ENCODE peak calls at places on chromosomes 7 and 10, in six cellular contexts. One of them, this sample, is unnamed.

GRCh38 chr7:73622909-73623797 is 1.2 kb downstream of the MLXIPL start:
- DNase-seq in H9: peak
- DNase-seq in H1: peak
- DNase-seq in mesenchymal stem cell: no peak
- DNase-seq in IMR-90: no peak
- DNase-seq in neuronal stem cell: no peak
- DNase-seq in this sample: no peak

GRCh38 chr10:110304394-110304779 is 333 bp downstream of the SMNDC1 start:
- DNase-seq in H9: no peak
- DNase-seq in H1: no peak
- DNase-seq in mesenchymal stem cell: no peak
- DNase-seq in IMR-90: no peak
- DNase-seq in neuronal stem cell: no peak
- DNase-seq in this sample: peak

GRCh38 chr10:1610986-1611770 is 126.1 kb downstream of the ADARB2 start:
- DNase-seq in H9: peak
- DNase-seq in H1: no peak
- DNase-seq in mesenchymal stem cell: no peak
- DNase-seq in IMR-90: no peak
- DNase-seq in neuronal stem cell: no peak
- DNase-seq in this sample: no peak

GRCh38 chr7:129443612-129444011 is 9.4 kb downstream of the STRIP2 start:
- DNase-seq in H9: no peak
- DNase-seq in H1: no peak
- DNase-seq in mesenchymal stem cell: no peak
- DNase-seq in IMR-90: no peak
- DNase-seq in neuronal stem cell: no peak
- DNase-seq in this sample: no peak

GRCh38 chr10:126458453-126458852 is 70.2 kb upstream of the ADAM12 start:
- DNase-seq in H9: no peak
- DNase-seq in H1: no peak
- DNase-seq in mesenchymal stem cell: peak
- DNase-seq in IMR-90: peak
- DNase-seq in neuronal stem cell: no peak
- DNase-seq in this sample: no peak

GRCh38 chr7:32586291-32587221 is 91.3 kb downstream of the AVL9 start:
- DNase-seq in H9: no peak
- DNase-seq in H1: no peak
- DNase-seq in mesenchymal stem cell: peak
- DNase-seq in IMR-90: peak
- DNase-seq in neuronal stem cell: no peak
- DNase-seq in this sample: no peak

GRCh38 chr7:3998060-3998459 is 684.0 kb upstream of the FOXK1 start:
- DNase-seq in H9: no peak
- DNase-seq in H1: no peak
- DNase-seq in mesenchymal stem cell: no peak
- DNase-seq in IMR-90: peak
- DNase-seq in neuronal stem cell: no peak
- DNase-seq in this sample: no peak

GRCh38 chr10:7471720-7472367 is 61.0 kb upstream of the SFMBT2 start:
- DNase-seq in H9: no peak
- DNase-seq in H1: no peak
- DNase-seq in mesenchymal stem cell: no peak
- DNase-seq in IMR-90: no peak
- DNase-seq in neuronal stem cell: no peak
- DNase-seq in this sample: no peak

GRCh38 chr10:68796609-68797008 is 30.7 kb upstream of the STOX1 start:
- DNase-seq in H9: no peak
- DNase-seq in H1: no peak
- DNase-seq in mesenchymal stem cell: no peak
- DNase-seq in IMR-90: peak
- DNase-seq in neuronal stem cell: no peak
- DNase-seq in this sample: peak

GRCh38 chr10:19302117-19302516 is 253.5 kb downstream of the MALRD1 start:
- DNase-seq in H9: no peak
- DNase-seq in H1: no peak
- DNase-seq in mesenchymal stem cell: no peak
- DNase-seq in IMR-90: peak
- DNase-seq in neuronal stem cell: no peak
- DNase-seq in this sample: no peak

GRCh38 chr7:67377939-67378862 is 381.6 kb downstream of the TYW1 start:
- DNase-seq in H9: peak
- DNase-seq in H1: peak
- DNase-seq in mesenchymal stem cell: peak
- DNase-seq in IMR-90: peak
- DNase-seq in neuronal stem cell: peak
- DNase-seq in this sample: peak

GRCh38 chr7:3559178-3559765 is 258.2 kb downstream of the SDK1 start:
- DNase-seq in H9: no peak
- DNase-seq in H1: no peak
- DNase-seq in mesenchymal stem cell: peak
- DNase-seq in IMR-90: peak
- DNase-seq in neuronal stem cell: no peak
- DNase-seq in this sample: no peak

GRCh38 chr7:68684246-68684850 is 913.9 kb upstream of the AUTS2 start:
- DNase-seq in H9: no peak
- DNase-seq in H1: no peak
- DNase-seq in mesenchymal stem cell: no peak
- DNase-seq in IMR-90: peak
- DNase-seq in neuronal stem cell: peak
- DNase-seq in this sample: no peak

DNA sequence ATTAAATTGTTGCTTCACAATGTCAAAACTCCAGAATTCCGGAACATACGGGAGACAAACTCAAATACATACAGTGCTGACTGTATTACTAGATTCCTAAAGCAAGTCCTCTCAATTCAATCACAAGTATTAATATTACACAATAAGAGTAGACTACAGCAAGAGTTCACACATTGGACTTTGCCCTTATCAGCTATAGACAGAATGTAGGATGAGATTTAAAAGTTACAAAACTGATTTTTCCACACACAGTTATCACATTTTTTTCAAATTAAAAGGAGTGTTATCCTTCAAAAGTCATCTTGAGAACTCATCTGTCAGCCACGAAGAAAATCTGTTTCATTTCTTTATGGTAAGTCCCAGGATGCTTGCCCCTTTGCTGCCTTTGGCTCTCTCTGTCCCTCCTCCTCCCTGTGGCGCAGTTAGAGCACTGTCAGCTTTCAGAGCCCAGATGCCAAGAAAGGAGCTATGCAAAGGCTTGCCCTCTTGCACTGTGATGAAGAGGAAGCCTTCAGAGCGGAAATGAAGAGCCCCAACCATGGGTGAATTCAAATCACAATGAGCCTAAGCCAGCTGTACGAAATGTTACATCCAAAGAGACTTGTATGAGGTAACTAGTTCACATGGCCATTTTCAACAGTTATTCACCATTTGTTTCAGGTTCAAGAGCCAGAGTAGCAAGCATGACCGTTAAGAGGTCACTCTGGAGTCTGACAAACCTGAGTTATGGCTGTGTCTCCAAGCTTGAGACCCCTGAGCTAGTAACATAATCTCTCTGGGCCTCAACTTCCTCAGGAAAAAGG is 10.7 kb downstream of the NCOA4 start:
- DNase-seq in H9: no peak
- DNase-seq in H1: no peak
- DNase-seq in mesenchymal stem cell: peak
- DNase-seq in IMR-90: no peak
- DNase-seq in neuronal stem cell: no peak
- DNase-seq in this sample: peak
- H3K9ac ChIP-seq in H9: no peak
- H3K9ac ChIP-seq in H1: no peak
- H3K9ac ChIP-seq in mesenchymal stem cell: no peak
- H3K9ac ChIP-seq in IMR-90: no peak
- H3K9ac ChIP-seq in neuronal stem cell: no peak
- H3K9ac ChIP-seq in this sample: no peak

GRCh38 chr7:149815661-149816266 is 22.4 kb upstream of the ZNF862 start:
- DNase-seq in H9: no peak
- DNase-seq in H1: no peak
- DNase-seq in mesenchymal stem cell: no peak
- DNase-seq in IMR-90: no peak
- DNase-seq in neuronal stem cell: no peak
- DNase-seq in this sample: no peak
- H3K23ac ChIP-seq in H9: no peak
- H3K23ac ChIP-seq in H1: no peak
- H3K23ac ChIP-seq in mesenchymal stem cell: no peak
- H3K23ac ChIP-seq in IMR-90: no peak
- H3K23ac ChIP-seq in neuronal stem cell: peak
- H3K23ac ChIP-seq in this sample: no peak

GRCh38 chr10:74928742-74929191 is 102.4 kb downstream of the KAT6B start:
- DNase-seq in H9: no peak
- DNase-seq in H1: no peak
- DNase-seq in mesenchymal stem cell: peak
- DNase-seq in IMR-90: peak
- DNase-seq in neuronal stem cell: no peak
- DNase-seq in this sample: no peak

GRCh38 chr10:74929197-74929596 is 102.8 kb downstream of the KAT6B start:
- DNase-seq in H9: no peak
- DNase-seq in H1: no peak
- DNase-seq in mesenchymal stem cell: peak
- DNase-seq in IMR-90: peak
- DNase-seq in neuronal stem cell: no peak
- DNase-seq in this sample: no peak

GRCh38 chr10:74925716-74926115 is 99.3 kb downstream of the KAT6B start:
- DNase-seq in H9: no peak
- DNase-seq in H1: no peak
- DNase-seq in mesenchymal stem cell: no peak
- DNase-seq in IMR-90: no peak
- DNase-seq in neuronal stem cell: no peak
- DNase-seq in this sample: no peak

GRCh38 chr10:74926791-74927585 is 100.6 kb downstream of the KAT6B start:
- DNase-seq in H9: no peak
- DNase-seq in H1: no peak
- DNase-seq in mesenchymal stem cell: no peak
- DNase-seq in IMR-90: no peak
- DNase-seq in neuronal stem cell: no peak
- DNase-seq in this sample: no peak

DNA sequence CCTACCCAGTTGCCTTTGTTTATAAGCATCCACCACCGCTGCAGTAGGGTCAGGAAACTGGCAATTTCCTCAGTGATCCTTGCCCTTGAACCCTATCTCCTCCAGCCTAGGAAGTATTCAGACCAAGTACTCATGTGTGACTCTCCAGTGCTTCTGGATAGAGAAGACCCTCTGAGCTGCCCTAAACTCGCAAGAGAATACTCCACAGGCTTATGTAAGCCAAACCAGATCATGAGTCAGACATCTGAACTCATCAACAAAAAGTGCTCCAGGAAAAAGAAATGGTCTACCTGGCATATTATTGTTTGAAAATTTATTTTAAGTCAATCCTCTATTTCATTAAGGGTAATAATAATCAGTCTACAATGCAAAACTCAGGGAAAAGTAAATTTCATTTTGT is 101.3 kb downstream of the KAT6B start:
- DNase-seq in H9: no peak
- DNase-seq in H1: no peak
- DNase-seq in mesenchymal stem cell: peak
- DNase-seq in IMR-90: peak
- DNase-seq in neuronal stem cell: no peak
- DNase-seq in this sample: no peak
- H4K91ac ChIP-seq in H9: no peak
- H4K91ac ChIP-seq in H1: no peak
- H4K91ac ChIP-seq in mesenchymal stem cell: no peak
- H4K91ac ChIP-seq in IMR-90: peak
- H4K91ac ChIP-seq in neuronal stem cell: no peak
- H4K91ac ChIP-seq in this sample: no peak

GRCh38 chr10:31317171-31317570 is 1.8 kb upstream of the ZEB1 start:
- DNase-seq in H9: no peak
- DNase-seq in H1: no peak
- DNase-seq in mesenchymal stem cell: peak
- DNase-seq in IMR-90: no peak
- DNase-seq in neuronal stem cell: no peak
- DNase-seq in this sample: no peak

GRCh38 chr10:31318382-31318853 is 598 bp upstream of the ZEB1 start:
- DNase-seq in H9: peak
- DNase-seq in H1: no peak
- DNase-seq in mesenchymal stem cell: peak
- DNase-seq in IMR-90: peak
- DNase-seq in neuronal stem cell: no peak
- DNase-seq in this sample: no peak

GRCh38 chr10:31317652-31318381 is 1.2 kb upstream of the ZEB1 start:
- DNase-seq in H9: no peak
- DNase-seq in H1: no peak
- DNase-seq in mesenchymal stem cell: no peak
- DNase-seq in IMR-90: no peak
- DNase-seq in neuronal stem cell: no peak
- DNase-seq in this sample: peak

GRCh38 chr10:31314256-31315183 is 4.5 kb upstream of the ZEB1 start:
- DNase-seq in H9: no peak
- DNase-seq in H1: no peak
- DNase-seq in mesenchymal stem cell: no peak
- DNase-seq in IMR-90: no peak
- DNase-seq in neuronal stem cell: no peak
- DNase-seq in this sample: no peak

DNA sequence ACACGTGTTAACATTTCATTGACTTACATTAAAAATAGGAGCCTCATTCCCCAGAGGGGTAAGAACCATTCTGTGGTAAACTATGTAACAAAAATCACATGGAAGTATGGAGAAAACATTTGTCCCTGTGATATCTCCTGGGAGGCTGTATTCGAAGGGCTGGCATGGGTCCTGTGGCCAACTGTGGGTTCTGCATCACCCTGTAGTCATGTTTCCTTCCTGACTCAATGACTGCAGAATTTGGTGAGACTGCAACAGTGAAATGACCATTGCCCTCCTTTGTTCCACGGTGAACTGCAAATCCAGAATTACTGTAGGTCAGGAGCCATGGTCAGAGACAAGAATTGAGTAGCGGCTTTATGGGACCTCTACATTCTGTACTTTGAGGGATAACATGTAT is 3.6 kb upstream of the ZEB1 start:
- DNase-seq in H9: no peak
- DNase-seq in H1: no peak
- DNase-seq in mesenchymal stem cell: peak
- DNase-seq in IMR-90: peak
- DNase-seq in neuronal stem cell: no peak
- DNase-seq in this sample: no peak
- H3K9ac ChIP-seq in H9: no peak
- H3K9ac ChIP-seq in H1: no peak
- H3K9ac ChIP-seq in mesenchymal stem cell: peak
- H3K9ac ChIP-seq in IMR-90: no peak
- H3K9ac ChIP-seq in neuronal stem cell: no peak
- H3K9ac ChIP-seq in this sample: no peak

GRCh38 chr10:44341901-44342300 is 43.0 kb downstream of the CXCL12 start:
- DNase-seq in H9: no peak
- DNase-seq in H1: no peak
- DNase-seq in mesenchymal stem cell: no peak
- DNase-seq in IMR-90: no peak
- DNase-seq in neuronal stem cell: no peak
- DNase-seq in this sample: no peak
- H3K23ac ChIP-seq in H9: no peak
- H3K23ac ChIP-seq in H1: no peak
- H3K23ac ChIP-seq in mesenchymal stem cell: no peak
- H3K23ac ChIP-seq in IMR-90: no peak
- H3K23ac ChIP-seq in neuronal stem cell: no peak
- H3K23ac ChIP-seq in this sample: no peak